ENCODE peak calls at places on chromosomes 4 and X, in five cellular contexts. T is left ventricle myocardium inferior, W is testis, A is ovary, X is esophagus squamous epithelium. J is an unnamed sample. For H3K4me1 and H3K9me3, the result is how much of the 10 kb centered on the place peaks cover.

GRCh38 chr4:2604614-2605013 is 68.2 kb downstream of the FAM193A start:
- DNase-seq in W (no peak), X (no peak), A (no peak), T (no peak), J (no peak)

GRCh38 chrX:920234-920799 is 289.7 kb downstream of the SHOX start:
- DNase-seq in A (no peak), X (no peak), W (no peak), T (no peak), J (no peak)

GRCh38 chr4:8242782-8243556 is 26.6 kb upstream of the HTRA3 start:
- DNase-seq in A (no peak), W (no peak), X (no peak), T (no peak), J (no peak)

GRCh38 chrX:79361192-79361870 is 5.8 kb downstream of the ITM2A start:
- DNase-seq in T (no peak), X (no peak), A (no peak), W (no peak), J (no peak)

GRCh38 chr4:114860791-114861190 is 252.6 kb downstream of the NDST4 start:
- DNase-seq in W (no peak), X (no peak), T (no peak), A (no peak), J (no peak)

GRCh38 chr4:78928835-78929234 is 10.4 kb downstream of the PAQR3 start:
- DNase-seq in X (no peak), W (no peak), T (no peak), A (no peak), J (no peak)

GRCh38 chrX:7828594-7828993 is 14.4 kb upstream of the VCX start:
- DNase-seq in T (no peak), X (no peak), W (peak), A (no peak), J (no peak)

GRCh38 chrX:24097741-24098140 is 43.0 kb downstream of the EIF2S3 start:
- DNase-seq in A (no peak), X (no peak), T (no peak), W (no peak), J (no peak)

GRCh38 chr4:8473198-8473919 is 32.8 kb downstream of the TRMT44 start:
- DNase-seq in X (no peak), W (no peak), A (peak), T (no peak), J (no peak)

GRCh38 chrX:25022499-25023325 is 6.9 kb upstream of the ARX start:
- DNase-seq in A (no peak), W (no peak), X (no peak), T (no peak), J (no peak)

GRCh38 chrX:34810364-34810763 is 132.2 kb upstream of the FAM47B start:
- DNase-seq in W (no peak), A (no peak), T (no peak), X (no peak), J (no peak)

GRCh38 chr4:113435893-113436292 is 325.6 kb downstream of the CAMK2D start:
- DNase-seq in X (no peak), T (peak), A (peak), W (peak), J (no peak)

GRCh38 chrX:76183289-76184057 is 10.6 kb downstream of the PBDC1 start:
- DNase-seq in W (no peak), T (no peak), A (no peak), X (no peak), J (no peak)

GRCh38 chr4:139300431-139301142 is 718 bp upstream of the NAA15 start:
- DNase-seq in W (no peak), X (no peak), T (no peak), A (peak), J (no peak)

GRCh38 chrX:10006770-10007169 is 39.6 kb downstream of the CLDN34 start:
- DNase-seq in A (no peak), X (no peak), W (no peak), T (no peak), J (no peak)

GRCh38 chrX:103533428-103534216 is 14.3 kb upstream of the RAB40A start:
- DNase-seq in A (peak), T (peak), W (peak), X (no peak), J (peak)

GRCh38 chr4:71564775-71565174 is 219.1 kb downstream of the GC start:
- DNase-seq in T (no peak), A (no peak), X (no peak), W (no peak), J (no peak)

GRCh38 chrX:43836435-43837184 is 45.6 kb downstream of the MAOB start:
- DNase-seq in W (no peak), X (no peak), A (no peak), T (no peak), J (no peak)

GRCh38 chrX:34884693-34885277 is 57.8 kb upstream of the FAM47B start:
- DNase-seq in A (no peak), T (no peak), W (no peak), X (no peak), J (no peak)

GRCh38 chr4:161629694-161630441 is 533.9 kb downstream of the FSTL5 start:
- DNase-seq in T (no peak), X (no peak), W (no peak), A (no peak), J (no peak)

GRCh38 chr4:6986067-6986780 is 56.9 kb upstream of the TADA2B start:
- DNase-seq in W (peak), A (peak), T (peak), X (no peak), J (no peak)

GRCh38 chr4:111632752-111633151 is 512.5 kb upstream of the FAM241A start:
- DNase-seq in A (no peak), X (no peak), W (no peak), T (no peak), J (no peak)

GRCh38 chr4:42152507-42153504 is at the start of gene BEND4:
- DNase-seq in A (no peak), T (no peak), W (peak), X (no peak), J (no peak)
- H3K4me3 ChIP-seq in A (peak), T (peak), W (peak), X (peak), J (peak)

GRCh38 chr4:48774760-48775398 is 5.2 kb downstream of the FRYL start:
- DNase-seq in T (no peak), X (no peak), W (no peak), A (no peak), J (no peak)
- H3K4me1 ChIP-seq in T (half or more), X (under half), W (under half), A (under half), J (half or more)

GRCh38 chr4:166421556-166422156 is 548.6 kb downstream of the TLL1 start:
- DNase-seq in A (no peak), T (no peak), W (no peak), X (no peak), J (no peak)
- H3K9me3 ChIP-seq in A (under half), T (under half), W (under half), X (under half), J (under half)

GRCh38 chrX:153884136-153885076 is 1.6 kb downstream of the L1CAM start:
- DNase-seq in W (no peak), X (no peak), A (no peak), T (no peak), J (no peak)
- H3K4me3 ChIP-seq in W (no peak), X (no peak), A (no peak), T (peak), J (no peak)

GRCh38 chr4:41179086-41179374 is 35.3 kb downstream of the APBB2 start:
- DNase-seq in T (no peak), A (no peak), X (no peak), W (no peak), J (no peak)
- H3K4me1 ChIP-seq in T (half or more), A (under half), X (under half), W (under half), J (under half)

GRCh38 chr4:445410-445809 is 53.5 kb downstream of the ZNF721 start:
- DNase-seq in A (no peak), X (no peak), T (no peak), W (no peak), J (no peak)
- H3K9me3 ChIP-seq in A (under half), X (half or more), T (half or more), W (under half), J (half or more)

DNA sequence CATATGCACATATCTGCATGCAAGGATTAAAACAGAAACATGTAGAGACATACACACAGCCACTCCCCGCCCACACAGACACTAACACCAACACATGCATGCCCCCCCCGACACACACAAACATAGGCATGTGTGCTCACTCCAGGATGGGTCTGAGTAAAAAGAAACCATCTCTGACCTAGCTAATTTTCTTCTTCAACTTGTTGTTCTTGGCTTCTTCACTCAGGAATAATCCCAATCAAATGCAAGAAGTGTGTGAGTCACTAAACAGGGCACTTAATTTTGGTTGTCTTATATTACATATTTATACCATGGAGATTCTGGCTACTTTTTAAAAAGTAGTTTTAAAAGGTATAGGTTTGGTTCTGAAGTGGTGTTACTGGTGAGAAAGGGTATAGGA is 28.3 kb downstream of the ENOX2 start:
- DNase-seq in X (no peak), A (no peak), T (no peak), W (no peak), J (no peak)
- H3K4me3 ChIP-seq in X (no peak), A (no peak), T (no peak), W (no peak), J (no peak)

DNA sequence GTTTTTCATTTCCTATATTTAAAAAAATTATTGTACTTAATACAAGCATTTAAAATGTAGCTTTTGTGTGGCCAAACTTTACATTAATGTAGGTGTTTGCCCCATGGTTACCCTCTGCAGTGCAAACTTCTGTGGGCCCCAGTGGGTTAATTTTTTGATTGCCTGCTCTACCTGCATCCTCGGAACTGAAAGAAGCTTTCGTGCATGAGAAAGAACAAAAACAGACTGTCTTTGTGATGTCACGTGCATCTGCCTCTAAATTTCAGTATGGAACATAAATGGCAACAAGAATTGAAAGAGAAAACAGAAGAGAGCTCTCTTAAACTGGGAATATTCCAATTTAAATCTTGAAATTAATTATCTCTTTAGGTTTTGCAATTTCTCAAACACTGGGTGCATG is 182.4 kb upstream of the LCORL start:
- DNase-seq in W (no peak), T (no peak), X (no peak), A (no peak), J (no peak)
- H3K4me1 ChIP-seq in W (under half), T (under half), X (under half), A (under half), J (under half)

J was measured in thoracic aorta.